ENCODE peak calls at places on chromosomes 1 and 21, in ten cellular contexts. O, I, M, Q, Y, P, L, N, F and E are unnamed samples.
A peak's percentile ranks its signal among the peaks of the same experiment; 100 is the strongest.

GRCh38 chr1:220711086-220711809 is 21.1 kb downstream of the C1orf115 start:
- DNase-seq in P (no peak), F (no peak), M (no peak), O (no peak), I (no peak), L (peak; percentile 26), Y (no peak), Q (no peak), N (no peak), E (no peak)

GRCh38 chr1:93817819-93818569 is 61.0 kb downstream of the DNTTIP2 start:
- DNase-seq in O (peak; percentile 9), M (no peak), F (no peak), I (no peak), Q (no peak), P (no peak), L (no peak), N (peak; percentile 4), Y (no peak), E (no peak)

GRCh38 chr1:52533710-52534109 is 19.2 kb downstream of the TUT4 start:
- DNase-seq in M (no peak), I (no peak), L (no peak), O (no peak), P (no peak), Y (no peak), Q (no peak), F (no peak), N (no peak), E (no peak)

GRCh38 chr1:170545476-170545875 is 13.5 kb downstream of the GORAB start:
- DNase-seq in O (no peak), N (no peak), F (peak; percentile 66), Q (no peak), I (peak; percentile 84), L (no peak), Y (peak; percentile 61), P (peak; percentile 86), M (no peak), E (no peak)

GRCh38 chr1:198560093-198560638 is 19.7 kb upstream of the ATP6V1G3 start:
- DNase-seq in P (peak; percentile 22), M (no peak), F (no peak), N (no peak), O (no peak), Q (no peak), L (no peak), I (no peak), Y (peak; percentile 52), E (no peak)

GRCh38 chr1:235015291-235015990 is 113.2 kb downstream of the TOMM20 start:
- DNase-seq in N (no peak), P (no peak), I (no peak), Q (no peak), L (no peak), M (no peak), F (no peak), Y (no peak), O (no peak), E (no peak)

GRCh38 chr1:53350853-53351767 is 23.2 kb upstream of the LRP8 start:
- DNase-seq in M (no peak), I (no peak), O (no peak), L (peak; percentile 19), N (no peak), Q (no peak), Y (peak; percentile 34), F (no peak), P (no peak), E (no peak)

GRCh38 chr1:100217834-100218233 is 31.8 kb downstream of the DBT start:
- DNase-seq in I (no peak), O (no peak), N (no peak), P (no peak), L (no peak), Y (no peak), M (no peak), Q (no peak), F (no peak), E (no peak)

GRCh38 chr21:46457801-46458314 is 833 bp upstream of the DIP2A start:
- DNase-seq in L (peak; percentile 55), F (no peak), M (peak; percentile 57), N (no peak), Y (peak; percentile 40), P (peak; percentile 23), I (peak; percentile 51), O (no peak), Q (peak; percentile 7), E (peak; percentile 48)

GRCh38 chr21:36699026-36699545 is at the start of gene SIM2:
- DNase-seq in P (no peak), I (peak; percentile 54), F (no peak), O (no peak), Q (peak; percentile 64), Y (peak; percentile 73), L (no peak), N (no peak), M (no peak), E (no peak)

GRCh38 chr1:175887521-175887920 is 144.1 kb upstream of the TNR start:
- DNase-seq in L (no peak), O (no peak), Y (no peak), N (no peak), P (no peak), M (no peak), Q (no peak), I (no peak), F (no peak), E (no peak)

GRCh38 chr1:193058529-193059281 is 455 bp downstream of the UCHL5 start:
- DNase-seq in L (peak; percentile 41), O (peak; percentile 63), Y (peak; percentile 50), P (peak; percentile 33), I (peak; percentile 63), M (peak; percentile 58), Q (peak; percentile 2), F (no peak), N (peak; percentile 49), E (peak; percentile 38)

GRCh38 chr1:201748331-201748730 is 80.6 kb upstream of the IPO9 start:
- DNase-seq in Q (no peak), N (no peak), M (no peak), P (peak; percentile 88), L (peak; percentile 55), Y (no peak), I (peak; percentile 97), O (no peak), F (no peak), E (no peak)

GRCh38 chr21:38898422-38899098 is 92.8 kb downstream of the ETS2 start:
- DNase-seq in L (no peak), O (no peak), Y (peak; percentile 88), M (no peak), P (no peak), F (no peak), I (no peak), N (no peak), Q (no peak), E (no peak)

GRCh38 chr1:113792986-113793385 is 19.3 kb downstream of the RSBN1 start:
- DNase-seq in Q (no peak), I (peak; percentile 71), L (no peak), F (no peak), M (no peak), O (no peak), P (no peak), Y (no peak), N (no peak), E (no peak)

GRCh38 chr1:247295274-247295684 is 36.4 kb downstream of the ZNF496 start:
- DNase-seq in M (no peak), P (no peak), Y (no peak), N (no peak), I (peak; percentile 80), F (no peak), O (no peak), L (no peak), Q (no peak), E (no peak)

GRCh38 chr1:248926401-248927182 is 20.6 kb downstream of the PGBD2 start:
- DNase-seq in M (no peak), O (no peak), I (peak; percentile 65), L (peak; percentile 63), Q (no peak), F (no peak), P (peak; percentile 53), Y (peak; percentile 74), N (no peak), E (no peak)

GRCh38 chr1:201596101-201596868 is 57.4 kb downstream of the NAV1 start:
- DNase-seq in Q (no peak), F (no peak), I (no peak), Y (no peak), M (no peak), L (no peak), N (no peak), P (no peak), O (no peak), E (no peak)

GRCh38 chr1:3244025-3244424 is 175.0 kb downstream of the PRDM16 start:
- DNase-seq in Q (no peak), P (no peak), F (no peak), Y (no peak), N (no peak), I (no peak), L (no peak), O (no peak), M (no peak), E (no peak)

GRCh38 chr1:983736-984475 is 2.0 kb upstream of the PERM1 start:
- DNase-seq in M (peak; percentile 69), P (no peak), Q (no peak), N (peak; percentile 52), Y (peak; percentile 29), L (no peak), I (no peak), O (peak; percentile 68), F (no peak), E (peak; percentile 38)

GRCh38 chr1:44619261-44619900 is 54.9 kb downstream of the TMEM53 start:
- DNase-seq in I (peak; percentile 98), M (no peak), Y (no peak), O (no peak), L (no peak), Q (no peak), P (peak; percentile 89), F (peak; percentile 80), N (no peak), E (no peak)

GRCh38 chr1:236204043-236204442 is 61.7 kb downstream of the GPR137B start:
- DNase-seq in M (no peak), I (no peak), N (no peak), P (no peak), L (no peak), Y (no peak), Q (no peak), O (no peak), F (no peak), E (no peak)